ENCODE peak calls at places on chromosome 14, in six cellular contexts. W, K, I, F, Z and J are unnamed samples. For H3K9me3, the result is how much of the 10 kb centered on the place peaks cover.

GRCh38 chr14:100535287-100536131 is 51.7 kb downstream of the BEGAIN start:
- DNase-seq in F (no peak), Z (no peak), K (no peak), W (peak), I (no peak), J (no peak)

GRCh38 chr14:104897286-104898194 is 27.1 kb upstream of the PLD4 start:
- DNase-seq in F (no peak), I (no peak), W (peak), Z (peak), K (no peak), J (no peak)

GRCh38 chr14:99554757-99555531 is 49.1 kb downstream of the CCDC85C start:
- DNase-seq in F (no peak), I (no peak), K (no peak), W (no peak), Z (no peak), J (no peak)

GRCh38 chr14:70972107-70972976 is 65.1 kb downstream of the PCNX1 start:
- DNase-seq in Z (peak), F (peak), I (peak), K (peak), W (peak), J (peak)

GRCh38 chr14:35045798-35046047 is 349 bp upstream of the FAM177A1 start:
- DNase-seq in W (no peak), Z (no peak), F (no peak), K (no peak), I (no peak), J (no peak)

GRCh38 chr14:100019156-100019882 is 45.9 kb upstream of the EVL start:
- DNase-seq in I (no peak), W (no peak), K (no peak), Z (no peak), F (peak), J (no peak)

GRCh38 chr14:61591862-61592261 is 103.5 kb upstream of the HIF1A start:
- DNase-seq in Z (peak), I (no peak), F (no peak), K (no peak), W (no peak), J (no peak)

GRCh38 chr14:37457334-37457733 is 137.7 kb downstream of the FOXA1 start:
- DNase-seq in W (no peak), F (no peak), Z (no peak), K (no peak), I (no peak), J (no peak)

GRCh38 chr14:94411638-94412037 is 23.2 kb upstream of the SERPINA1 start:
- DNase-seq in K (no peak), W (no peak), F (no peak), I (no peak), Z (no peak), J (no peak)

GRCh38 chr14:89621009-89621421 is 204.0 kb upstream of the FOXN3 start:
- DNase-seq in W (no peak), K (no peak), F (no peak), I (no peak), Z (no peak), J (peak)

GRCh38 chr14:101007004-101007614 is 103.6 kb upstream of the RTL1 start:
- DNase-seq in I (no peak), K (no peak), W (peak), Z (no peak), F (no peak), J (no peak)

GRCh38 chr14:97100306-97100705 is 303.1 kb downstream of the VRK1 start:
- DNase-seq in Z (no peak), I (no peak), K (no peak), W (no peak), F (no peak), J (no peak)

GRCh38 chr14:100106260-100106659 is 41.0 kb downstream of the EVL start:
- DNase-seq in F (no peak), Z (no peak), I (no peak), K (peak), W (no peak), J (peak)

GRCh38 chr14:65373011-65373670 is 39.4 kb upstream of the FUT8 start:
- DNase-seq in K (no peak), W (no peak), I (no peak), F (no peak), Z (no peak), J (no peak)

GRCh38 chr14:100417466-100417865 is 94.3 kb downstream of the SLC25A47 start:
- DNase-seq in W (peak), I (peak), K (no peak), Z (no peak), F (peak), J (no peak)

GRCh38 chr14:89440997-89441909 is 24.2 kb upstream of the FOXN3 start:
- DNase-seq in K (no peak), F (no peak), I (no peak), Z (no peak), W (no peak), J (no peak)

DNA sequence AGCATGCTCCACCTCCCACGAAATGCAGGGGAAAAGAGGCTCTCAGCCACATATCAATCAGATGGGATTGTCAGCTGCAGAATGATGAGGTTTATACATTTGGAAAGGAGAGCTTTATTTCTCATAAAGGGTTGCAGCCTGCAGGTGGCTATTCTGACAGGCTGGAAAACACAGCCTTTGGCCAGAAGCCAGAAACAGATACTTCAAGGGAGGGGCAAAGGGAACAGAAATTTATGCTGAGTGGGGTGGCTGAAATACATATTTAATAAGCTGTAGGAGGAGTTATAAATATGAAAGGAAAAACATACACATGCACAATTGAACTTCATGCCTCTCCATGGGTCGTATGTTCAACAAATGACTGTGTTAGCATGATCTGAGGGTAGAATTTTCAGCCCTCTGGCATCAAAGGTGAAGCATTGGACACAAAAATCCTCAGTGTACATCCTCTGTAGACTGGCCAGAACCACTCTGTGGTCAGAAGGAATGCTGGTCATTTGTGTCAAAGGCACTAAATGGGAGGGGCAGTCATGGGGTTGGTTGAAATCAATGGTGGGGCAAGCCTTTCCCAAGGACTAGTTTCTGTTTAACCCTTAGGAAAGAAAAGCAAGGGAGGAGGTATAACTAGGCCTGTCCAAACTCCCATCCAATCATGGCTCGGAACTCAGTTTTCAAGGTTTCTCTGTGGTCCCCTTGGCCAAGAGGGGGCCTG is 62.4 kb downstream of the TMX1 start:
- DNase-seq in K (no peak), F (peak), Z (no peak), I (no peak), W (no peak), J (no peak)
- H3K27ac ChIP-seq in K (no peak), F (no peak), Z (no peak), I (no peak), W (no peak), J (no peak)

GRCh38 chr14:40476005-40476404 is 1043.8 kb upstream of the FBXO33 start:
- DNase-seq in K (no peak), I (no peak), Z (no peak), W (no peak), F (no peak), J (no peak)
- H3K9me3 ChIP-seq in K (under half), I (under half), Z (under half), W (under half), F (under half), J (under half)

DNA sequence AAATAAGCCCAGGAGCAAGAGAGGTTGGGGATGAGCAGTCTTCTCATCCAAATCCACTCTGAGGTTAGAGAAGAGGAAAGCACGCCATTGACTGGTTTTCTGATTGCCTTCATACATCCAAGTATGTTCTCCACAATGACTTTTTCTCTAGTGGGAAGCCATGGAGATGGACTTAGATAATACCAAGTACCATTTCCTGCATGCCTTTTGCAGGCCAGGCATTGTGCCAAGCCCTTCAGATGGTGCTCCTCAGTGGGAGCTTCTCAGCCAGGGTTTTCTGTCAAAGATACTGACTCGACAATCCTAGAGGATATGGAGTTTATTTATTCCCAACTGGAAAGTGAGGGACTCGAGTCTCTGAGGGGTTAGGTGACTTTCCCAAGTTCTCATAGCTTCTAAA is 218.0 kb downstream of the ZFP36L1 start:
- DNase-seq in I (peak), W (no peak), F (peak), K (no peak), Z (no peak), J (no peak)
- H3K27ac ChIP-seq in I (no peak), W (no peak), F (no peak), K (no peak), Z (no peak), J (no peak)

GRCh38 chr14:28361486-28361885 is 405.1 kb upstream of the FOXG1 start:
- DNase-seq in W (no peak), I (no peak), F (no peak), K (no peak), Z (no peak), J (no peak)

DNA sequence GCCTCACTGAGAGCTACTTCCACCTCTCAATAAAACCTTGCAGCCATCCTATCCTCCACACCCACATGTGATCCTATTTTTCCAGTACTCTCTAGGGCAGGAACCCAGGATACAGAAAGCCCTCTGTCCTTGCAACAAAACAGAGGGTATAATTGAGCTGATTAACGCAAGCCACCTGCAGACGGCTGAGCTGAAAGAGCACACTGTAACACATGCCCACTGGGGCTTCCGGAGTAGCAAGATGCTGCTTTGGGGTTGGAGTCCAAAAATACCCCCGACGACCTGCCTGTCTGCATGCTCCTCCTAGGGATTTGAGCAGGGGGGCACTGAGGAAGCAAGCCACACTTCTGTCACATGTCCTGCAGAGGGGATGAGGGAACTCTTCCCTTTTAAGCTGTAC is 401.1 kb upstream of the FOXG1 start:
- DNase-seq in I (no peak), F (no peak), K (no peak), Z (no peak), W (no peak), J (no peak)
- H3K9me3 ChIP-seq in I (under half), F (under half), K (under half), Z (under half), W (under half), J (under half)

DNA sequence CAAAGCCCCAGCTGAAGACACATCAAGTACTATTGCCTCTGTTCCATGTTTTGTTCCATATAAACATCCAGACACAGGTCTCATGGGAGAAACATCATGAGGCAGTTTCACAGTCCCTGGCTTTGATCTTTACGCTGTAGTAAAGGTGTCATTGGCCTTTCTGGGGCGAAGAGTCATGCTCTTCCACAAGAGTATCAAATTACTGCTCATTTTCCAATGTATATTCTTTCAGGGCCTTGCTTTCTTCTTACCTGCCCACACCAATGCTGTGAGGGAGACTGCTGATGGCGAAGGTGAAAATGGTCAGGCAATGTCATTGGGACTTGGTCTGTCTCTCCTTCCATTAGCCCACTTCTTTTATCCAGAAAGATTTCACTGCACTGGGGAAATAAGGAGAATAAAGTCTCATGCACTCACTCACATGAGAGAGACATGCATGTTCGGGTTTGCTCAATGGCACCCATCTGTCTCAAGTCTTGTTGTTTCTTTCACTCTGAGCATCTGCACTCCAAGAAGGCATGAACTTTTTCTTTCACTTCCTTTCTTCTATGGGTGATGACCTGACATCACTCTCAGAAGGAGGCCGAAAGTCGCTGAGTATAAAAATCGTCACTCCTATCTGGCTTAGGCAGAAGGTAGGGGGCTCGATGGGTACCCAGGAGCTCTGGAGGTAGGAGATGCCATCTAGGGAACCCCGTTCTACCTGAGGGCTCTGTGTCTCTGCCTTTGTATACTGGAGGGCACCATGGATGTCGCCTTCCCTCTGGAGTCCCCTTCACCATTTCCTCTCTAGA is 1.3 kb upstream of the JDP2 start:
- DNase-seq in Z (no peak), W (no peak), F (no peak), I (no peak), K (no peak), J (no peak)
- H3K27ac ChIP-seq in Z (no peak), W (peak), F (no peak), I (no peak), K (no peak), J (no peak)